ENCODE peak calls at places on chromosomes 4 and X, in ten cellular contexts. I is amniotic epithelial cell; Y is activated naive CD4-positive, alpha-beta T cell treated with anti-CD3 and anti-CD28 coated beads for 36 hours; C is GF-D8; D is NCI-H460; W is stimulated activated effector memory CD8-positive, alpha-beta T cell treated with anti-CD3 and anti-CD28 coated beads, Interleukin-12 subunit alpha, Interleukin-12 subunit beta, amount 100 ng/mL, for 72 hours; V is globus pallidus; T is HEK293T; X is KG1; G is fibroblast of gingiva. L is an unnamed sample.

GRCh38 chrX:40154229-40154852 is 56.6 kb upstream of the BCOR start:
- DNase-seq in D (no peak), V (peak; percentile 43), G (peak; percentile 23), X (no peak), W (no peak), T (no peak), I (peak; percentile 46), C (no peak), Y (peak; percentile 13), L (no peak)

GRCh38 chrX:103157511-103158316 is 57.2 kb upstream of the BEX4 start:
- DNase-seq in X (peak; percentile 1), W (peak; percentile 2), T (peak; percentile 62), Y (peak; percentile 31), V (peak; percentile 68), G (peak; percentile 42), I (peak; percentile 23), D (no peak), C (no peak), L (peak; percentile 40)

GRCh38 chr4:152408514-152409327 is 127.2 kb downstream of the FBXW7 start:
- DNase-seq in W (no peak), I (peak; percentile 54), G (peak; percentile 14), T (peak; percentile 42), X (peak; percentile 3), Y (peak; percentile 35), V (peak; percentile 36), C (no peak), D (peak; percentile 28), L (peak; percentile 40)

GRCh38 chr4:20538922-20539321 is 161.3 kb upstream of the PACRGL start:
- DNase-seq in X (no peak), V (no peak), Y (no peak), G (no peak), T (no peak), W (no peak), I (no peak), D (no peak), C (no peak), L (no peak)

GRCh38 chr4:11428701-11429571 is at the start of gene HS3ST1:
- DNase-seq in V (peak; percentile 70), G (no peak), C (no peak), D (peak; percentile 61), W (peak; percentile 18), Y (peak; percentile 64), X (no peak), T (peak; percentile 11), I (peak; percentile 45), L (peak; percentile 84)

GRCh38 chrX:110310896-110311295 is 7.0 kb downstream of the AMMECR1 start:
- DNase-seq in T (no peak), D (no peak), I (no peak), X (no peak), Y (peak; percentile 55), V (no peak), W (no peak), C (no peak), G (peak; percentile 1), L (no peak)

GRCh38 chr4:123096038-123096437 is 173.6 kb upstream of the NUDT6 start:
- DNase-seq in T (peak; percentile 31), C (no peak), W (no peak), I (peak; percentile 54), X (no peak), Y (no peak), V (no peak), D (peak; percentile 53), G (peak; percentile 39), L (no peak)

GRCh38 chr4:39495446-39496208 is 31.6 kb downstream of the UGDH start:
- DNase-seq in V (no peak), D (no peak), Y (no peak), I (no peak), W (no peak), C (no peak), T (no peak), G (no peak), X (no peak), L (no peak)

GRCh38 chr4:15836362-15836761 is 58.2 kb downstream of the CD38 start:
- DNase-seq in W (no peak), X (no peak), D (no peak), G (no peak), T (no peak), C (no peak), I (no peak), V (no peak), Y (no peak), L (no peak)

GRCh38 chr4:85548841-85549240 is 73.9 kb downstream of the ARHGAP24 start:
- DNase-seq in Y (no peak), C (no peak), T (no peak), V (no peak), W (no peak), X (no peak), G (peak; percentile 63), I (peak; percentile 55), D (no peak), L (no peak)

GRCh38 chr4:185210102-185210981 is 944 bp downstream of the SNX25 start:
- DNase-seq in W (peak; percentile 26), G (peak; percentile 64), V (peak; percentile 44), T (peak; percentile 22), I (peak; percentile 51), Y (peak; percentile 56), X (no peak), C (no peak), D (no peak), L (peak; percentile 65)

GRCh38 chrX:1932231-1932630 is 317.4 kb downstream of the ASMT start:
- DNase-seq in Y (no peak), G (peak; percentile 11), D (no peak), X (no peak), I (peak; percentile 62), C (no peak), W (no peak), V (no peak), T (no peak), L (peak; percentile 7)

GRCh38 chrX:105822138-105823091 is at the start of gene NRK:
- DNase-seq in D (no peak), X (no peak), T (peak; percentile 10), V (no peak), Y (no peak), W (no peak), G (no peak), C (no peak), I (peak; percentile 54), L (no peak)

GRCh38 chrX:42229533-42229932 is 306.2 kb upstream of the CASK start:
- DNase-seq in V (no peak), Y (no peak), T (no peak), W (no peak), G (no peak), I (no peak), D (no peak), C (no peak), X (no peak), L (no peak)

GRCh38 chrX:50812995-50813842 is 775 bp downstream of the SHROOM4 start:
- DNase-seq in W (no peak), V (peak; percentile 23), T (peak; percentile 34), D (peak; percentile 3), X (no peak), C (no peak), Y (peak; percentile 6), G (peak; percentile 30), I (peak; percentile 47), L (no peak)

GRCh38 chrX:138157850-138158249 is 553.7 kb downstream of the FGF13 start:
- DNase-seq in X (no peak), C (no peak), W (no peak), G (no peak), D (no peak), I (no peak), V (no peak), Y (no peak), T (no peak), L (no peak)

GRCh38 chrX:9340619-9341304 is 124.1 kb upstream of the TBL1X start:
- DNase-seq in X (peak; percentile 24), V (peak; percentile 45), W (no peak), Y (peak; percentile 57), I (peak; percentile 53), T (no peak), C (peak; percentile 72), G (peak; percentile 66), D (no peak), L (peak; percentile 39)

GRCh38 chr4:783133-783541 is 42.8 kb downstream of the CPLX1 start:
- DNase-seq in X (no peak), W (no peak), C (no peak), I (no peak), T (no peak), Y (no peak), G (no peak), V (no peak), D (no peak), L (no peak)

GRCh38 chr4:176205299-176205698 is 9.9 kb upstream of the SPATA4 start:
- DNase-seq in D (no peak), X (no peak), V (no peak), G (no peak), Y (no peak), C (no peak), T (no peak), W (no peak), I (no peak), L (no peak)

GRCh38 chrX:120358687-120359086 is 3.2 kb upstream of the ATP1B4 start:
- DNase-seq in T (no peak), D (peak; percentile 2), Y (peak; percentile 38), W (peak; percentile 2), X (no peak), C (no peak), V (peak; percentile 23), G (no peak), I (no peak), L (peak; percentile 24)

GRCh38 chr4:147683172-147683571 is 791 bp downstream of the PRMT9 start:
- DNase-seq in C (no peak), G (peak; percentile 51), T (peak; percentile 20), W (no peak), V (no peak), D (no peak), Y (peak; percentile 23), X (no peak), I (peak; percentile 33), L (peak; percentile 35)

L was measured in Ammon's horn.